ENCODE peak calls at places on chromosomes 13 and 19, in six cellular contexts. E, N, Z, P, O and A are unnamed samples.

GRCh38 chr19:11538232-11539036 is at the start of gene CNN1:
- DNase-seq in E (peak), N (peak), Z (no peak), P (no peak), O (peak), A (peak)

GRCh38 chr13:39415403-39415802 is 187.6 kb downstream of the LHFPL6 start:
- DNase-seq in E (peak), N (peak), Z (peak), P (peak), O (no peak), A (peak)

GRCh38 chr13:106471957-106472543 is 63.4 kb downstream of the EFNB2 start:
- DNase-seq in E (peak), N (no peak), Z (peak), P (peak), O (no peak), A (peak)

GRCh38 chr19:49200238-49200862 is 42.8 kb downstream of the TRPM4 start:
- DNase-seq in E (peak), N (no peak), Z (no peak), P (peak), O (peak), A (no peak)

GRCh38 chr19:51440052-51440451 is 18.2 kb downstream of the SIGLEC8 start:
- DNase-seq in E (no peak), N (no peak), Z (no peak), P (no peak), O (no peak), A (no peak)

GRCh38 chr13:110390572-110390971 is 83.5 kb downstream of the COL4A2 start:
- DNase-seq in E (peak), N (no peak), Z (peak), P (no peak), O (no peak), A (peak)

GRCh38 chr13:42279080-42279479 is 7.1 kb downstream of the AKAP11 start:
- DNase-seq in E (no peak), N (no peak), Z (no peak), P (no peak), O (no peak), A (no peak)

GRCh38 chr19:17227798-17228367 is 1.9 kb downstream of the OCEL1 start:
- DNase-seq in E (no peak), N (no peak), Z (no peak), P (no peak), O (no peak), A (no peak)

GRCh38 chr19:49271080-49271753 is 53.8 kb downstream of the SLC6A16 start:
- DNase-seq in E (no peak), N (no peak), Z (no peak), P (no peak), O (no peak), A (no peak)